ENCODE peak calls at places on chromosomes 7 and 10, in eight cellular contexts. D is dermis blood vessel endothelial cell, F is heart left ventricle, V is prostate gland, O is GM03348, I is NCI-H446, U is OCI-LY7, X is skeletal muscle cell. L is an unnamed sample.

GRCh38 chr10:62637249-62638061 is 167.1 kb upstream of the ADO start:
- DNase-seq in O (peak; percentile 34), V (no peak), F (peak; percentile 29), D (peak; percentile 13), X (no peak), I (no peak), U (peak; percentile 82), L (no peak)

GRCh38 chr10:112811741-112812551 is 138.1 kb upstream of the TCF7L2 start:
- DNase-seq in V (peak; percentile 87), F (no peak), D (peak; percentile 36), O (peak; percentile 90), U (no peak), X (peak; percentile 78), I (peak; percentile 16), L (peak; percentile 88)

GRCh38 chr7:17099083-17099973 is 199.1 kb upstream of the AHR start:
- DNase-seq in X (peak; percentile 74), F (no peak), D (no peak), O (no peak), U (no peak), I (no peak), V (peak; percentile 84), L (no peak)

GRCh38 chr7:120926943-120927346 is 23.6 kb upstream of the ING3 start:
- DNase-seq in I (no peak), X (no peak), U (no peak), D (no peak), F (no peak), O (no peak), V (no peak), L (peak; percentile 44)

GRCh38 chr10:126878594-126878993 is 26.6 kb upstream of the DOCK1 start:
- DNase-seq in X (no peak), D (no peak), O (no peak), F (no peak), I (no peak), V (no peak), U (no peak), L (no peak)

GRCh38 chr7:45211958-45212357 is 54.4 kb downstream of the RAMP3 start:
- DNase-seq in O (no peak), I (no peak), F (no peak), X (no peak), V (no peak), D (no peak), U (no peak), L (no peak)

GRCh38 chr7:155787171-155787851 is 25.0 kb downstream of the SHH start:
- DNase-seq in O (peak; percentile 79), X (no peak), U (no peak), V (no peak), F (no peak), I (no peak), D (no peak), L (no peak)

GRCh38 chr10:129841590-129841989 is 122.5 kb downstream of the EBF3 start:
- DNase-seq in O (no peak), I (no peak), F (no peak), X (no peak), U (no peak), D (no peak), V (no peak), L (no peak)

GRCh38 chr7:2527505-2528464 is 8.2 kb downstream of the LFNG start:
- DNase-seq in I (no peak), D (peak; percentile 43), X (no peak), O (peak; percentile 84), U (no peak), F (no peak), V (peak; percentile 69), L (peak; percentile 45)

GRCh38 chr10:92811986-92812385 is 36.3 kb upstream of the EXOC6 start:
- DNase-seq in X (no peak), U (no peak), V (no peak), I (no peak), D (peak; percentile 92), F (no peak), O (no peak), L (peak; percentile 9)

GRCh38 chr7:5396542-5396941 is 27.1 kb downstream of the TNRC18 start:
- DNase-seq in O (peak; percentile 67), V (peak; percentile 45), X (no peak), I (no peak), U (peak; percentile 78), D (peak; percentile 51), F (no peak), L (peak; percentile 24)

GRCh38 chr7:66524738-66525137 is 103.9 kb upstream of the KCTD7 start:
- DNase-seq in I (no peak), D (no peak), O (no peak), U (no peak), X (no peak), V (no peak), F (no peak), L (no peak)

GRCh38 chr10:50362547-50363125 is 111.3 kb upstream of the ASAH2 start:
- DNase-seq in D (no peak), F (no peak), X (no peak), I (no peak), O (no peak), V (no peak), U (peak; percentile 90), L (no peak)

GRCh38 chr10:99345350-99345749 is 16.2 kb downstream of the CNNM1 start:
- DNase-seq in V (no peak), F (no peak), X (no peak), I (no peak), U (no peak), O (peak; percentile 37), D (no peak), L (peak; percentile 45)

GRCh38 chr7:28083159-28083997 is 97.2 kb downstream of the JAZF1 start:
- DNase-seq in V (peak; percentile 55), F (no peak), O (peak; percentile 67), I (no peak), U (no peak), D (no peak), X (peak; percentile 79), L (no peak)

GRCh38 chr7:17298840-17299476 is 506 bp downstream of the AHR start:
- DNase-seq in U (no peak), I (no peak), D (no peak), V (peak; percentile 38), X (no peak), F (peak; percentile 51), O (peak; percentile 55), L (no peak)

GRCh38 chr10:29370612-29371092 is 81.8 kb downstream of the LYZL1 start:
- DNase-seq in F (no peak), V (no peak), U (no peak), D (no peak), O (no peak), I (no peak), X (peak; percentile 81), L (no peak)

GRCh38 chr7:2862831-2863361 is 18.8 kb upstream of the GNA12 start:
- DNase-seq in V (no peak), F (no peak), U (no peak), D (no peak), O (no peak), X (no peak), I (no peak), L (peak; percentile 41)

GRCh38 chr10:35387768-35388167 is 51.5 kb downstream of the CCNY start:
- DNase-seq in F (no peak), X (peak; percentile 84), O (peak; percentile 30), D (peak; percentile 85), I (no peak), U (no peak), V (no peak), L (no peak)

GRCh38 chr7:16644987-16645592 is 464 bp downstream of the ANKMY2 start:
- DNase-seq in F (peak; percentile 43), U (peak; percentile 24), O (peak; percentile 60), V (peak; percentile 12), X (no peak), I (no peak), D (no peak), L (peak; percentile 75)

GRCh38 chr7:98329974-98330373 is 48.5 kb downstream of the BRI3 start:
- DNase-seq in X (no peak), U (no peak), V (no peak), I (no peak), F (no peak), O (no peak), D (no peak), L (peak; percentile 47)

GRCh38 chr10:18455086-18455884 is 196.1 kb downstream of the NSUN6 start:
- DNase-seq in U (no peak), X (no peak), V (no peak), D (no peak), I (no peak), F (no peak), O (peak; percentile 11), L (no peak)

GRCh38 chr7:30920584-30921539 is 9.2 kb downstream of the AQP1 start:
- DNase-seq in U (no peak), O (peak; percentile 82), V (no peak), D (peak; percentile 72), X (no peak), I (peak; percentile 27), F (peak; percentile 83), L (peak; percentile 48)

GRCh38 chr7:157461805-157462771 is 125.3 kb downstream of the DNAJB6 start:
- DNase-seq in I (no peak), F (no peak), O (no peak), D (no peak), U (no peak), X (no peak), V (no peak), L (no peak)

GRCh38 chr7:143185551-143185950 is 2.3 kb downstream of the TAS2R39 start:
- DNase-seq in F (no peak), X (no peak), V (no peak), I (no peak), O (no peak), D (no peak), U (no peak), L (no peak)

GRCh38 chr10:36725581-36726520 is 399.5 kb upstream of the ANKRD30A start:
- DNase-seq in O (peak; percentile 82), D (peak; percentile 14), V (no peak), U (peak; percentile 5), X (peak; percentile 79), I (peak; percentile 86), F (peak; percentile 11), L (peak; percentile 92)

GRCh38 chr7:155497149-155497901 is 39.4 kb downstream of the EN2 start:
- DNase-seq in U (no peak), I (no peak), V (no peak), D (no peak), O (no peak), F (no peak), X (no peak), L (no peak)

GRCh38 chr7:44978511-44979366 is at the start of gene MYO1G:
- DNase-seq in I (no peak), F (peak; percentile 29), O (no peak), U (peak; percentile 89), V (no peak), X (no peak), D (no peak), L (no peak)

GRCh38 chr7:90720970-90721768 is 125.0 kb downstream of the CDK14 start:
- DNase-seq in D (peak; percentile 62), U (peak; percentile 67), X (peak; percentile 79), V (no peak), O (peak; percentile 61), F (peak; percentile 15), I (peak; percentile 18), L (peak; percentile 71)

GRCh38 chr10:51117794-51118193 is 43.5 kb downstream of the PRKG1 start:
- DNase-seq in X (no peak), I (no peak), V (no peak), F (peak; percentile 31), O (no peak), U (no peak), D (no peak), L (no peak)

GRCh38 chr7:50729962-50730361 is 52.7 kb downstream of the GRB10 start:
- DNase-seq in I (no peak), O (peak; percentile 79), V (no peak), U (no peak), F (no peak), X (no peak), D (no peak), L (no peak)

GRCh38 chr10:80407836-80408197 is 534 bp upstream of the PRXL2A start:
- DNase-seq in D (peak; percentile 72), I (no peak), V (no peak), O (no peak), U (no peak), X (no peak), F (no peak), L (peak; percentile 43)